ENCODE peak calls at places on chromosome 15, in five cellular contexts. One of them, this sample, is unnamed.
A peak's percentile ranks its signal among the peaks of the same experiment; 100 is the strongest.

GRCh38 chr15:40010681-40011080 is 28.3 kb downstream of the SRP14 start:
- DNase-seq in adrenal gland: peak; percentile 16
- DNase-seq in heart right ventricle: no peak
- DNase-seq in IMR-90: peak; percentile 82
- DNase-seq in left ventricle myocardium inferior: no peak
- DNase-seq in this sample: no peak

GRCh38 chr15:78977591-78978347 is 32.9 kb upstream of the CTSH start:
- DNase-seq in adrenal gland: no peak
- DNase-seq in heart right ventricle: no peak
- DNase-seq in IMR-90: no peak
- DNase-seq in left ventricle myocardium inferior: no peak
- DNase-seq in this sample: no peak

GRCh38 chr15:88274534-88275460 is 18.3 kb upstream of the NTRK3 start:
- DNase-seq in adrenal gland: peak; percentile 60
- DNase-seq in heart right ventricle: peak; percentile 59
- DNase-seq in IMR-90: peak; percentile 50
- DNase-seq in left ventricle myocardium inferior: peak; percentile 32
- DNase-seq in this sample: peak; percentile 54

GRCh38 chr15:96261575-96262034 is 68.9 kb upstream of the NR2F2 start:
- DNase-seq in adrenal gland: no peak
- DNase-seq in heart right ventricle: no peak
- DNase-seq in IMR-90: no peak
- DNase-seq in left ventricle myocardium inferior: no peak
- DNase-seq in this sample: no peak

GRCh38 chr15:77634266-77634962 is 1.7 kb upstream of the LINGO1 start:
- DNase-seq in adrenal gland: peak; percentile 61
- DNase-seq in heart right ventricle: peak; percentile 53
- DNase-seq in IMR-90: peak; percentile 38
- DNase-seq in left ventricle myocardium inferior: peak; percentile 45
- DNase-seq in this sample: peak; percentile 71

GRCh38 chr15:46892621-46893160 is 824.6 kb upstream of the SEMA6D start:
- DNase-seq in adrenal gland: no peak
- DNase-seq in heart right ventricle: no peak
- DNase-seq in IMR-90: no peak
- DNase-seq in left ventricle myocardium inferior: no peak
- DNase-seq in this sample: no peak

GRCh38 chr15:50542051-50542450 is 4.4 kb downstream of the USP50 start:
- DNase-seq in adrenal gland: no peak
- DNase-seq in heart right ventricle: no peak
- DNase-seq in IMR-90: peak; percentile 16
- DNase-seq in left ventricle myocardium inferior: no peak
- DNase-seq in this sample: no peak

GRCh38 chr15:69719527-69719926 is 266.9 kb downstream of the RPLP1 start:
- DNase-seq in adrenal gland: peak; percentile 21
- DNase-seq in heart right ventricle: no peak
- DNase-seq in IMR-90: no peak
- DNase-seq in left ventricle myocardium inferior: no peak
- DNase-seq in this sample: no peak

GRCh38 chr15:26772588-26773484 is at the start of gene GABRB3:
- DNase-seq in adrenal gland: peak; percentile 77
- DNase-seq in heart right ventricle: peak; percentile 66
- DNase-seq in IMR-90: no peak
- DNase-seq in left ventricle myocardium inferior: peak; percentile 69
- DNase-seq in this sample: peak; percentile 69

GRCh38 chr15:39304201-39304841 is 276.6 kb upstream of the THBS1 start:
- DNase-seq in adrenal gland: no peak
- DNase-seq in heart right ventricle: no peak
- DNase-seq in IMR-90: peak; percentile 99
- DNase-seq in left ventricle myocardium inferior: no peak
- DNase-seq in this sample: no peak

GRCh38 chr15:68492855-68493254 is 60.9 kb upstream of the ITGA11 start:
- DNase-seq in adrenal gland: no peak
- DNase-seq in heart right ventricle: no peak
- DNase-seq in IMR-90: peak; percentile 29
- DNase-seq in left ventricle myocardium inferior: peak; percentile 55
- DNase-seq in this sample: no peak

GRCh38 chr15:50493625-50494024 is 52.8 kb downstream of the USP50 start:
- DNase-seq in adrenal gland: no peak
- DNase-seq in heart right ventricle: no peak
- DNase-seq in IMR-90: peak; percentile 1
- DNase-seq in left ventricle myocardium inferior: no peak
- DNase-seq in this sample: no peak

GRCh38 chr15:31081568-31082250 is 19.8 kb downstream of the TRPM1 start:
- DNase-seq in adrenal gland: no peak
- DNase-seq in heart right ventricle: no peak
- DNase-seq in IMR-90: no peak
- DNase-seq in left ventricle myocardium inferior: no peak
- DNase-seq in this sample: peak; percentile 21

GRCh38 chr15:91320106-91320505 is 220.0 kb downstream of the SV2B start:
- DNase-seq in adrenal gland: no peak
- DNase-seq in heart right ventricle: no peak
- DNase-seq in IMR-90: no peak
- DNase-seq in left ventricle myocardium inferior: no peak
- DNase-seq in this sample: no peak

GRCh38 chr15:84681822-84682221 is 23.8 kb upstream of the NMB start:
- DNase-seq in adrenal gland: no peak
- DNase-seq in heart right ventricle: no peak
- DNase-seq in IMR-90: peak; percentile 49
- DNase-seq in left ventricle myocardium inferior: no peak
- DNase-seq in this sample: no peak

GRCh38 chr15:31847961-31848360 is 182.4 kb upstream of the CHRNA7 start:
- DNase-seq in adrenal gland: no peak
- DNase-seq in heart right ventricle: no peak
- DNase-seq in IMR-90: no peak
- DNase-seq in left ventricle myocardium inferior: no peak
- DNase-seq in this sample: no peak

GRCh38 chr15:72338617-72339321 is 18.8 kb upstream of the CELF6 start:
- DNase-seq in adrenal gland: no peak
- DNase-seq in heart right ventricle: no peak
- DNase-seq in IMR-90: peak; percentile 93
- DNase-seq in left ventricle myocardium inferior: no peak
- DNase-seq in this sample: no peak

GRCh38 chr15:62631325-62631724 is 411.2 kb upstream of the TPM1 start:
- DNase-seq in adrenal gland: no peak
- DNase-seq in heart right ventricle: no peak
- DNase-seq in IMR-90: no peak
- DNase-seq in left ventricle myocardium inferior: no peak
- DNase-seq in this sample: no peak

GRCh38 chr15:73375755-73376305 is 7.1 kb upstream of the HCN4 start:
- DNase-seq in adrenal gland: no peak
- DNase-seq in heart right ventricle: no peak
- DNase-seq in IMR-90: no peak
- DNase-seq in left ventricle myocardium inferior: peak; percentile 42
- DNase-seq in this sample: no peak

GRCh38 chr15:42890161-42890913 is 30.2 kb downstream of the TTBK2 start:
- DNase-seq in adrenal gland: peak; percentile 20
- DNase-seq in heart right ventricle: no peak
- DNase-seq in IMR-90: peak; percentile 88
- DNase-seq in left ventricle myocardium inferior: no peak
- DNase-seq in this sample: no peak

GRCh38 chr15:42069025-42069424 is 25.3 kb downstream of the PLA2G4D start:
- DNase-seq in adrenal gland: no peak
- DNase-seq in heart right ventricle: no peak
- DNase-seq in IMR-90: no peak
- DNase-seq in left ventricle myocardium inferior: no peak
- DNase-seq in this sample: no peak

GRCh38 chr15:71232411-71232810 is 117.1 kb downstream of the THSD4 start:
- DNase-seq in adrenal gland: no peak
- DNase-seq in heart right ventricle: no peak
- DNase-seq in IMR-90: peak; percentile 12
- DNase-seq in left ventricle myocardium inferior: no peak
- DNase-seq in this sample: no peak

GRCh38 chr15:77387355-77388105 is 32.4 kb downstream of the PEAK1 start:
- DNase-seq in adrenal gland: no peak
- DNase-seq in heart right ventricle: no peak
- DNase-seq in IMR-90: peak; percentile 16
- DNase-seq in left ventricle myocardium inferior: no peak
- DNase-seq in this sample: no peak

GRCh38 chr15:73338606-73339388 is 30.0 kb downstream of the HCN4 start:
- DNase-seq in adrenal gland: no peak
- DNase-seq in heart right ventricle: no peak
- DNase-seq in IMR-90: no peak
- DNase-seq in left ventricle myocardium inferior: no peak
- DNase-seq in this sample: no peak

GRCh38 chr15:28904023-28904422 is 18.2 kb downstream of the APBA2 start:
- DNase-seq in adrenal gland: no peak
- DNase-seq in heart right ventricle: no peak
- DNase-seq in IMR-90: no peak
- DNase-seq in left ventricle myocardium inferior: no peak
- DNase-seq in this sample: no peak

GRCh38 chr15:69712999-69713398 is 260.4 kb downstream of the RPLP1 start:
- DNase-seq in adrenal gland: no peak
- DNase-seq in heart right ventricle: no peak
- DNase-seq in IMR-90: no peak
- DNase-seq in left ventricle myocardium inferior: no peak
- DNase-seq in this sample: no peak

GRCh38 chr15:74123131-74123429 is 7.3 kb upstream of the ISLR2 start:
- DNase-seq in adrenal gland: no peak
- DNase-seq in heart right ventricle: no peak
- DNase-seq in IMR-90: no peak
- DNase-seq in left ventricle myocardium inferior: no peak
- DNase-seq in this sample: no peak

GRCh38 chr15:35325374-35325941 is 220.5 kb downstream of the DPH6 start:
- DNase-seq in adrenal gland: no peak
- DNase-seq in heart right ventricle: no peak
- DNase-seq in IMR-90: no peak
- DNase-seq in left ventricle myocardium inferior: no peak
- DNase-seq in this sample: no peak

GRCh38 chr15:56723787-56724186 is 9.5 kb downstream of the ZNF280D start:
- DNase-seq in adrenal gland: no peak
- DNase-seq in heart right ventricle: no peak
- DNase-seq in IMR-90: no peak
- DNase-seq in left ventricle myocardium inferior: no peak
- DNase-seq in this sample: no peak
- H3K4me3 ChIP-seq in adrenal gland: no peak overlapping the region
- H3K4me3 ChIP-seq in heart right ventricle: no peak overlapping the region
- H3K4me3 ChIP-seq in IMR-90: no peak overlapping the region
- H3K4me3 ChIP-seq in left ventricle myocardium inferior: no peak overlapping the region
- H3K4me3 ChIP-seq in this sample: no peak overlapping the region

DNA sequence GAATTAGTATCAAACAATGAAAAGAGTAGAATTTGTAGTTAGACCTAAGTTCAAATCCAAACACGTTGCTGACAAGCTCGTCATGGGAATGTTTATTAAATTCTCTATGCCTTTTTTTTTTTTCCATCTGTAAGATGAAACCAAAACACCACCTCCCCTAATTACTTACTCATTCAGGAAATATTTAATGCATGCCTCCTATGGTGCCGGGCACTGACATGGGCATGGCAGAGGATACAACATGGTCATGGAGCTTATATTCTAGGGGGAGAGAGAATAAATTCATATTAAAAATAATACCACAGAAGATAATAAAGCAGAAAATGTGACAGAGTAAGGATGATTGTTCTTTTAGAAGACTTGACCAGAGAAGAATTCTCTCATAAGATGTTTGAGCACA is 215.8 kb downstream of the RYR3 start:
- DNase-seq in adrenal gland: no peak
- DNase-seq in heart right ventricle: no peak
- DNase-seq in IMR-90: no peak
- DNase-seq in left ventricle myocardium inferior: no peak
- DNase-seq in this sample: no peak
- H3K4me1 ChIP-seq in adrenal gland: no peaks in the 10 kb centered on the region
- H3K4me1 ChIP-seq in heart right ventricle: no peaks in the 10 kb centered on the region
- H3K4me1 ChIP-seq in IMR-90: no peaks in the 10 kb centered on the region
- H3K4me1 ChIP-seq in left ventricle myocardium inferior: no peaks in the 10 kb centered on the region
- H3K4me1 ChIP-seq in this sample: no peaks in the 10 kb centered on the region

DNA sequence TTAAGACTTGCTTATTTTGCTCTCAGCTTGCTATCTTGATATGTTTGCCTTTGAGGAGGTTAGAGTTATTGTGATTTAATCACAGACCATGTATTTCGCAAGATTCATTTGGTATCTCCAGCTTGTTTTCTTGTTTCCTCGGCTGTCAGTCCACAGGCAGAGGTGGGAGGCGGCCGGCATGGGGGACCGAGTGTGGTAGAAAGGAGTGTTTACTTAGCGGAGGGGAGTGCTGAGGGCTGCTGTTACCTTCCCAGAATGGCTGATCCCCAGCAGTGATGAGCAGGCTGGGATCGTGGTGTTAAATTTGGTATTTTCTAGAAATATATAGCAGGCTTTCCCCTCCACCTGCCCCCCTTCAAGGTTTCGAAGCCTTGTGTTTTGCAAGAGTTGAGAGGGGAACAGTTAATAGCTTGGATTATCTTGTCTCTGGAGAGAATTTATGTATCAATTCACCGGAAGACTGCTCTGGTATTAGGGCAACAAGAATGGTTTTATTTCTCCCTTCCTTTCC is 151.2 kb downstream of the IGF1R start:
- DNase-seq in adrenal gland: peak; percentile 45
- DNase-seq in heart right ventricle: no peak
- DNase-seq in IMR-90: peak; percentile 8
- DNase-seq in left ventricle myocardium inferior: no peak
- DNase-seq in this sample: peak; percentile 38
- H3K4me3 ChIP-seq in adrenal gland: peak overlapping the region; percentile 1
- H3K4me3 ChIP-seq in heart right ventricle: no peak overlapping the region
- H3K4me3 ChIP-seq in IMR-90: no peak overlapping the region
- H3K4me3 ChIP-seq in left ventricle myocardium inferior: no peak overlapping the region
- H3K4me3 ChIP-seq in this sample: no peak overlapping the region

GRCh38 chr15:101243420-101243819 is 8.4 kb downstream of the CHSY1 start:
- DNase-seq in adrenal gland: no peak
- DNase-seq in heart right ventricle: no peak
- DNase-seq in IMR-90: no peak
- DNase-seq in left ventricle myocardium inferior: no peak
- DNase-seq in this sample: no peak

GRCh38 chr15:101242999-101243336 is 8.9 kb downstream of the CHSY1 start:
- DNase-seq in adrenal gland: no peak
- DNase-seq in heart right ventricle: no peak
- DNase-seq in IMR-90: no peak
- DNase-seq in left ventricle myocardium inferior: no peak
- DNase-seq in this sample: no peak

GRCh38 chr15:101244889-101245668 is 6.8 kb downstream of the CHSY1 start:
- DNase-seq in adrenal gland: no peak
- DNase-seq in heart right ventricle: no peak
- DNase-seq in IMR-90: no peak
- DNase-seq in left ventricle myocardium inferior: no peak
- DNase-seq in this sample: no peak

GRCh38 chr15:101242160-101242998 is 9.5 kb downstream of the CHSY1 start:
- DNase-seq in adrenal gland: no peak
- DNase-seq in heart right ventricle: no peak
- DNase-seq in IMR-90: peak; percentile 59
- DNase-seq in left ventricle myocardium inferior: no peak
- DNase-seq in this sample: no peak

DNA sequence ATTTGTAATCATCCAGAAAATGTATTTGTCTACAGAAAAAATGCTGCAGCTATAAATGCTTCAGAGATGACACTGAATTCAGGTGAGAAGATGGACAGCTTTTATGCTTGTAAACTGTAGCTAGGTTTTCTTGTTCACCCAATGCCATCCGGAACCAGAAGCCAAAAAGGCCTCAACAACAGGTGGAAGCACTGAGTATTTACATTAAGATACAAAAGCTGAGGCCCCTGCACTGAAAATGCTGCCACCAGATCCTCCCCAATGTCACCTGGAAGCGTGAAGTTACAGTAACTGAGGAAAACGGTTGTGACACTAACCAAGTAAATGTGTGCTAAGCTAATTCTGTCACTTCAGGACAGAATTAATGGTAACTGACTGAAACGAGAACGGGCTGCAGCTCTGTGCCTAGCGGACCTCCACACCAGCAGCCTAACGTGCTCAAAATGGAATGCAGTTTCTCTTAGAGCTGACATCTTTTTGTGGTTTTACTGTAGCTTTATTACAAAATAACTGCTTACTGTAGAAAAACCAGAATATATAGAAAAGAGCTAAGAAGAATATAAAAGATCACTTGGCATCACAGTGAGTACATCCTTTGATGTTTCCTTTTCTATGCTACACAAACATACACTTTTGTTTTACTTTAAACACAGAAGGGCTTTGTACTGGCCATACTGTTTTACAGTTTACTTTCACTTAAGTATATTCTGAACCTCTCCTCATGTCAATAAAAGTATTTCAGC is 7.6 kb downstream of the CHSY1 start:
- DNase-seq in adrenal gland: peak; percentile 1
- DNase-seq in heart right ventricle: no peak
- DNase-seq in IMR-90: peak; percentile 60
- DNase-seq in left ventricle myocardium inferior: no peak
- DNase-seq in this sample: no peak
- H3K4me1 ChIP-seq in adrenal gland: peaks cover 2% of the 10 kb centered on the region
- H3K4me1 ChIP-seq in heart right ventricle: peaks cover 98% of the 10 kb centered on the region
- H3K4me1 ChIP-seq in IMR-90: peaks cover 38% of the 10 kb centered on the region
- H3K4me1 ChIP-seq in left ventricle myocardium inferior: peaks cover 100% of the 10 kb centered on the region
- H3K4me1 ChIP-seq in this sample: peaks cover 13% of the 10 kb centered on the region